ENCODE peak calls at places on chromosome 14, in five cellular contexts. R, Z, W, F and B are unnamed samples.

GRCh38 chr14:25841226-25841625 is 756.6 kb downstream of the NOVA1 start:
- DNase-seq in R (no peak), Z (no peak), W (no peak), F (no peak), B (no peak)

GRCh38 chr14:70382556-70382955 is 23.1 kb upstream of the COX16 start:
- DNase-seq in R (no peak), Z (no peak), W (no peak), F (no peak), B (no peak)

GRCh38 chr14:86654558-86655184 is 1124.7 kb downstream of the FLRT2 start:
- DNase-seq in R (peak; percentile 93), Z (no peak), W (no peak), F (peak; percentile 16), B (peak; percentile 75)

GRCh38 chr14:70057519-70058136 is 131.1 kb downstream of the SLC8A3 start:
- DNase-seq in R (no peak), Z (no peak), W (no peak), F (no peak), B (no peak)

GRCh38 chr14:86510503-86510902 is 980.6 kb downstream of the FLRT2 start:
- DNase-seq in R (no peak), Z (no peak), W (no peak), F (no peak), B (no peak)

GRCh38 chr14:43438056-43438455 is 1069.0 kb downstream of the FSCB start:
- DNase-seq in R (no peak), Z (no peak), W (no peak), F (no peak), B (no peak)

GRCh38 chr14:75254901-75255300 is 23.7 kb upstream of the FOS start:
- DNase-seq in R (no peak), Z (no peak), W (no peak), F (no peak), B (no peak)

GRCh38 chr14:70872678-70873020 is 34.6 kb upstream of the PCNX1 start:
- DNase-seq in R (no peak), Z (no peak), W (no peak), F (no peak), B (no peak)

GRCh38 chr14:96090441-96091148 is 51.4 kb downstream of the C14orf132 start:
- DNase-seq in R (peak; percentile 65), Z (no peak), W (no peak), F (peak; percentile 38), B (peak; percentile 37)

DNA sequence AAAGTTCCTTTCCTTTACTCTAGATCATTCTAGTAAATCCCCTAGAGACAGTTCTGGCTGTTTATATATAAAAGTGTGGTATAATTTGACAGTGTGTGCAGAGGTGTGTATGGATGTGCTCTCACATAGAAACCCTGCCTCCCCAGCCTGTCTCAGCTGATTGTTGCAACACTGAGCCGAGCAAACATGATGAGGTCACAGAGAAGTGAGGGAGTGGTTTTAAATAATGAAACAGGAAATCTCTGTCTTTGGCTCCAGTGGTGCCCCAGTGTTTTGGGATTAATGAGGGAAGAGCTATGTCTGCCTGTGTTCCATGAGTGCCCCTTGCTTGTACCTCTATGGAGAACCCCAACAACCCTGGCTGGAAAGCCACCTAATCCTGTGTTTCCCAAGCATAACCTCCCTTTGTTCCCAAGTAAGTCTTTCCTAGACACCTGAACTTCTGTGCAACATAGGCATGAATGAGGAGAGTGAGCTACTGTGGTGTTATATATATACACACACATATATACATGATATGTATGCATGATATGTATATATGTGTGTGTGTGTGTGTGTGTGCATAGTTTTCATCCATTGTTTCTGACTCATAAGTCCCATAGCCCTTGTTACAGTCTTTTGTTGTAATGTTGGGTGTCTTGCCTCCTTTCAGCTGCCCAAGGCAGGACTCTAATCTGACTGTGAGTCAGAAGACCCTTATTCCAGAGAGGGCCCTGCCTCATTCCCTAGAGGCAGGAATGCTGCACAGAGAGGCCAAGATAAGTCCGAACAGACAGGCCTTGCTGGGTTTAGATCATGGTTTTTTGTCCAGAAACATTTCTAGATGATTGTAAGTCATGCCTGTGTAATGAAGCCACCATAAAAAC is 18.0 kb downstream of the TRAF3 start:
- DNase-seq in R (no peak), Z (no peak), W (peak; percentile 51), F (peak; percentile 86), B (no peak)
- TF ChIP-seq CTCF in R (no peak), Z (no peak), W (no peak), F (peak; percentile 69), B (no peak)

DNA sequence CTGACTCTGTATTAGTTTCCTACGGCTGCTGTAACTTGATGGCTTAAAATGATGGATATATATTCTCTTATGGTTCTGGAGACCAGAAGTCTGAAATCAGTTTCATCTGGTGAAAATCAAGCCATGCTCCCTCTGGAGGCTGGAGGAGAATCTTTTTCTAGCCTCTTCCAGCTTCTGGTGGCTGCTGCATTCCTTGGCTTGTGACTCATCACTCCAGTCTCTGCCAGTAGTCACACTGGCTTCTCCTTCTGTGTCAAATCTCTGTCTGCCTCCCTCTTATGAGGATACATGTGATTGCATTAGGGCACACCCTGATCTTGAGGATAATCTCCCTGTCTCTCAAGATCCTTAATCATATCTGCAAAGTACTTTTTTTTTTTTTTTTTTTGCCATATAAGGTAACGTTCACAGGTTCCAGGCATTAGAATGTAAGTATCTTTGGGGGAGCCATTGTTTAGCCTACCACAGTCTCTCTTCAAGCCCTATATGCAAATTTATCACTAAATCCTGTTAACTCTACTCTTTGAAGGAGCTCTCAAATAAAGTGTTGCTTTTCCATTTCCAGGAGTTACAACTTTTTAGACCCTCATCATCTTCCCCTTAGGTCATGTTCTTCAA is 17.8 kb downstream of the DNAL1 start:
- DNase-seq in R (no peak), Z (no peak), W (no peak), F (peak; percentile 94), B (no peak)
- TF ChIP-seq CTCF in R (no peak), Z (peak; percentile 43), W (no peak), F (peak; percentile 75), B (no peak)

DNA sequence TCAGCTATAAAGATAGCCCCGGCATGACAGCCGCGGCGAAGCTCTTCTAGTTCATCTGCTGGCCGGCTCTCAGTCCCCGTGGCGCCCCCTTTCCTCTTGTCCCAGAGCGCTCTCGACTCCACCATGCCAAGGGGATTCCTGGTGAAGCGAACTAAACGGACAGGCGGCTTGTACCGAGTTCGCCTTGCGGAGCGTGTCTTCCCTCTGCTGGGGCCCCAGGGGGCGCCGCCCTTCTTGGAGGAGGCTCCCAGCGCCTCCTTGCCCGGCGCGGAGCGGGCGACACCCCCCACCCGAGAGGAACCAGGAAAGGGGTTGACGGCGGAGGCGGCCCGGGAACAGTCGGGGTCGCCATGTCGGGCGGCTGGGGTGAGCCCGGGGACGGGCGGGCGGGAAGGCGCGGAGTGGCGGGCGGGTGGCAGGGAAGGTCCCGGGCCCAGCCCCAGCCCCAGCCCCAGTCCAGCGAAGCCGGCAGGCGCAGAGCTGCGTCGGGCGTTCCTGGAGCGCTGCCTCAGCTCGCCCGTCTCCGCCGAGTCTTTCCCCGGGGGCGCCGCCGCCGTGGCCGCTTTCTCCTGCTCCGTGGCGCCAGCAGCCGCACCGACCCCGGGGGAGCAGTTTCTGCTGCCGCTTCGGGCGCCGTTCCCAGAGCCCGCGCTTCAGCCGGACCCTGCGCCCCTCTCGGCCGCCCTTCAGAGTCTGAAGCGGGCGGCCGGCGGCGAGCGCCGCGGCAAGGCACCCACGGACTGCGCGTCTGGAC is at the start of gene INSM2:
- DNase-seq in R (no peak), Z (peak; percentile 67), W (peak; percentile 33), F (no peak), B (peak; percentile 24)
- TF ChIP-seq CTCF in R (no peak), Z (peak; percentile 36), W (no peak), F (peak; percentile 42), B (no peak)

DNA sequence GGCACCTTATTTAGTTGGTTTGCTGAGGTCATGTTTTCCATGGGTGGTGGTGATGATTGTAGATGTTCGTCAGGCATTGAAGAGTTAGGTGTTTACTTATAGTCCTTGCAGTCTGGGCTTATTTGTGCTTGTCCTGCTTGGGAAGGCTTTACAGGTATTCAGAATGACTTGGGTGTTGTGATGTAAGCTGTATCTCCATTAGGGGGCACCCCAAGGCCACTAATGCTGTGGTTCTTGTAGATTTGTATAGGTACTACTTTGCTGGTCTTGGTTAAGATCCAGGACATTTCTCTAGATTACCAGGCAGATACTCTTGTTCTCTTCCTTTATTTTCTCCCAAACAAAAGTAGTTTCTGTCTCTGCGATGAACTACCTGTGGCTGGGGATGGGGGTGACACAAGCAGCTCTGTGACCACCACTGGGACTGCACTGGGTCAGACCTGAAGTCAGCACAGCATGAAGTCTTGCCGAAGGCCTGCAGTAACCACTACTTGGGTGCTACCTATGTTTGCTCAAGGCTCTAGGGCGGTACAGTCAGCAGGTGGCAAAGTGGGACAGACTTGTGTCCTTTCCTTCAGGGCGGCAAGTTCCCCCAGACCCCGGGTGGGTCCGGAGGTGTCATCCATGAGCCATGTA is 35.8 kb upstream of the FBXO33 start:
- DNase-seq in R (no peak), Z (no peak), W (no peak), F (peak; percentile 35), B (peak; percentile 36)
- TF ChIP-seq CTCF in R (no peak), Z (peak; percentile 60), W (peak; percentile 34), F (peak; percentile 70), B (peak; percentile 40)

DNA sequence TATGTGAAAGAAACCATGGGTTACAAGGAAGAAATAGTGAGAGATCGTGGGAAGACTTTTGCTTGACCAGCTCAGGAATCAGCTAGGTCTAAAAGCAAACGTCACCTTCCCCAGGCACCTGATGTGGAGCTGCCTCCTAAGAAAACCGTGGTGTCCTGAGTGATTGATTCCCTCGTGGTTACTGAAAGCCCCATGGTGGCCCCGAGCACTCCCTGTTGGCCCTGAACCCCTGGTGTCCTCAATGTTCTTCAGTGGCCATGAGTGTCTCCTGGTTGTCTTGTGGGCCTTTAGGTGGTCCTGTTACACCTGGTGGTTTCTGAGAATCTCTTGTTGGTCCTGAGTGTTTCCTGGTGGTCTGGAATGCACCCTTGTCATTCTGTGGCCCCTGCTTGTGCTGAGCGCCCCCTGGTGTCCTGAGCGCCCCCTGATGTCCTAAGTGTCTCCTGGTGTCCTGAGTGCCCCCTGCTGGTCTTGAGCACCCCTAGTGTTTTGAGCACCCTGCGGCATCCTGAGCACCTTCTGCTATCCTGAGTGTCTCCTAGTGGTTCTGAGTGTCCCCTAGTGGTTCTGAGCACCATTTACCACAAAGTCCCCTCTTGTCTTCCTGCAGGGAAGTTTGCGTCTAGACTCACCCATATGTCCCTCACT is 518.7 kb downstream of the TMEM121 start:
- DNase-seq in R (peak; percentile 73), Z (no peak), W (peak; percentile 34), F (no peak), B (no peak)
- TF ChIP-seq CTCF in R (no peak), Z (no peak), W (peak; percentile 76), F (peak; percentile 46), B (no peak)

GRCh38 chr14:105492966-105493871 is 2.2 kb downstream of the TEDC1 start:
- DNase-seq in R (no peak), Z (no peak), W (no peak), F (no peak), B (peak; percentile 8)

GRCh38 chr14:105495101-105495989 is 4.3 kb downstream of the TEDC1 start:
- DNase-seq in R (no peak), Z (no peak), W (no peak), F (no peak), B (no peak)

GRCh38 chr14:105494606-105494929 is 3.5 kb downstream of the TEDC1 start:
- DNase-seq in R (no peak), Z (no peak), W (no peak), F (no peak), B (no peak)

GRCh38 chr14:105492051-105492965 is 1.3 kb downstream of the TEDC1 start:
- DNase-seq in R (no peak), Z (no peak), W (no peak), F (no peak), B (peak; percentile 10)

GRCh38 chr14:105493921-105494605 is 3.0 kb downstream of the TEDC1 start:
- DNase-seq in R (no peak), Z (no peak), W (no peak), F (no peak), B (no peak)
- TF ChIP-seq CTCF in R (no peak), Z (no peak), W (no peak), F (no peak), B (no peak)

GRCh38 chr14:64137657-64138290 is 156.4 kb downstream of the ESR2 start:
- DNase-seq in R (peak; percentile 61), Z (no peak), W (peak; percentile 20), F (peak; percentile 7), B (no peak)
- TF ChIP-seq CTCF in R (no peak), Z (peak; percentile 29), W (no peak), F (peak; percentile 47), B (no peak)